ENCODE peak calls at places on chromosome 14, in four cellular contexts. S is RWPE2, B is ELR, L is progenitor cell of endocrine pancreas. R is an unnamed sample.

GRCh38 chr14:95998656-95999055 is 40.5 kb upstream of the C14orf132 start:
- DNase-seq in S (no peak), B (peak), L (no peak), R (peak)

GRCh38 chr14:72961579-72962335 is 35.5 kb downstream of the DCAF4 start:
- DNase-seq in S (peak), B (peak), L (no peak), R (no peak)

GRCh38 chr14:26702721-26703250 is 105.0 kb upstream of the NOVA1 start:
- DNase-seq in S (no peak), B (no peak), L (no peak), R (no peak)

GRCh38 chr14:58414845-58415244 is 12.5 kb downstream of the TIMM9 start:
- DNase-seq in S (no peak), B (peak), L (no peak), R (peak)

GRCh38 chr14:52269100-52269499 is 1.6 kb downstream of the PTGDR start:
- DNase-seq in S (no peak), B (no peak), L (no peak), R (no peak)

GRCh38 chr14:75591987-75592575 is 13.7 kb downstream of the FLVCR2 start:
- DNase-seq in S (no peak), B (no peak), L (no peak), R (no peak)

GRCh38 chr14:89956294-89957009 is 725 bp downstream of the TDP1 start:
- DNase-seq in S (peak), B (peak), L (peak), R (peak)

GRCh38 chr14:73452341-73453191 is 5.8 kb downstream of the NUMB start:
- DNase-seq in S (no peak), B (peak), L (no peak), R (no peak)

GRCh38 chr14:105885561-105886320 is 359.4 kb downstream of the TMEM121 start:
- DNase-seq in S (peak), B (no peak), L (no peak), R (no peak)

GRCh38 chr14:103854017-103854808 is 6.8 kb upstream of the PPP1R13B start:
- DNase-seq in S (no peak), B (no peak), L (no peak), R (no peak)

GRCh38 chr14:51205486-51205885 is 34.6 kb upstream of the TMX1 start:
- DNase-seq in S (no peak), B (no peak), L (no peak), R (no peak)

GRCh38 chr14:21070610-21071224 is 613 bp downstream of the ARHGEF40 start:
- DNase-seq in S (no peak), B (peak), L (peak), R (no peak)

GRCh38 chr14:92954933-92955332 is 32.0 kb downstream of the CHGA start:
- DNase-seq in S (no peak), B (no peak), L (no peak), R (no peak)

GRCh38 chr14:31592619-31593018 is 31.4 kb downstream of the NUBPL start:
- DNase-seq in S (no peak), B (peak), L (no peak), R (no peak)

GRCh38 chr14:77659822-77660221 is 43.4 kb upstream of the SPTLC2 start:
- DNase-seq in S (no peak), B (no peak), L (no peak), R (no peak)

GRCh38 chr14:30251557-30252100 is 307.3 kb upstream of the G2E3 start:
- DNase-seq in S (no peak), B (no peak), L (no peak), R (no peak)

GRCh38 chr14:102969901-102970300 is 47.4 kb downstream of the AMN start:
- DNase-seq in S (no peak), B (no peak), L (no peak), R (no peak)

GRCh38 chr14:67551940-67552339 is 18.9 kb downstream of the PLEKHH1 start:
- DNase-seq in S (no peak), B (no peak), L (no peak), R (no peak)

GRCh38 chr14:101132588-101132987 is 229.1 kb upstream of the RTL1 start:
- DNase-seq in S (no peak), B (no peak), L (no peak), R (no peak)

GRCh38 chr14:70955543-70956480 is 48.6 kb downstream of the PCNX1 start:
- DNase-seq in S (no peak), B (peak), L (no peak), R (peak)

GRCh38 chr14:95043732-95044462 is 113.4 kb downstream of the DICER1 start:
- DNase-seq in S (peak), B (no peak), L (no peak), R (no peak)

GRCh38 chr14:59103396-59103795 is 85.1 kb upstream of the DAAM1 start:
- DNase-seq in S (no peak), B (peak), L (no peak), R (no peak)

GRCh38 chr14:94532462-94532861 is 23.2 kb upstream of the SERPINA12 start:
- DNase-seq in S (no peak), B (peak), L (no peak), R (peak)